ENCODE peak calls at places on chromosomes 6 and 20, in eight cellular contexts. F is fibroblast of mammary gland, K is GM10248, R is right lobe of liver, C is spleen, I is GM12865, H is omental fat pad, M is IMR-90. Y is an unnamed sample.

GRCh38 chr20:17613328-17614175 is 43.7 kb downstream of the DSTN start:
- DNase-seq in F (no peak), K (peak), R (no peak), C (no peak), I (no peak), H (no peak), M (no peak), Y (no peak)

GRCh38 chr20:18527339-18527738 is 19.6 kb downstream of the SEC23B start:
- DNase-seq in F (no peak), K (no peak), R (no peak), C (no peak), I (no peak), H (no peak), M (no peak), Y (no peak)

GRCh38 chr6:35970181-35970580 is 49.3 kb upstream of the SRPK1 start:
- DNase-seq in F (peak), K (no peak), R (peak), C (no peak), I (no peak), H (no peak), M (peak), Y (no peak)

GRCh38 chr6:142886431-142887170 is 58.4 kb downstream of the HIVEP2 start:
- DNase-seq in F (peak), K (peak), R (no peak), C (no peak), I (peak), H (no peak), M (peak), Y (no peak)

GRCh38 chr20:7411075-7411474 is 529.2 kb downstream of the HAO1 start:
- DNase-seq in F (no peak), K (no peak), R (no peak), C (no peak), I (no peak), H (no peak), M (no peak), Y (peak)

GRCh38 chr6:37137201-37137880 is 32.6 kb upstream of the PIM1 start:
- DNase-seq in F (peak), K (peak), R (no peak), C (no peak), I (peak), H (no peak), M (peak), Y (peak)

GRCh38 chr6:107956586-107957164 is 1.3 kb downstream of the SEC63 start:
- DNase-seq in F (peak), K (no peak), R (no peak), C (no peak), I (peak), H (no peak), M (peak), Y (no peak)

GRCh38 chr6:140371360-140371870 is 997.0 kb upstream of the CITED2 start:
- DNase-seq in F (no peak), K (no peak), R (no peak), C (no peak), I (no peak), H (no peak), M (no peak), Y (no peak)

GRCh38 chr6:64428186-64428585 is 792.6 kb downstream of the PHF3 start:
- DNase-seq in F (no peak), K (no peak), R (no peak), C (no peak), I (no peak), H (no peak), M (no peak), Y (no peak)

GRCh38 chr6:10465633-10466499 is 51.0 kb upstream of the TFAP2A start:
- DNase-seq in F (peak), K (peak), R (peak), C (no peak), I (peak), H (no peak), M (peak), Y (peak)

GRCh38 chr20:8787090-8787489 is 281.8 kb upstream of the PLCB4 start:
- DNase-seq in F (no peak), K (no peak), R (no peak), C (no peak), I (no peak), H (no peak), M (no peak), Y (no peak)

GRCh38 chr6:168192195-168192900 is 113.3 kb upstream of the FRMD1 start:
- DNase-seq in F (no peak), K (no peak), R (no peak), C (no peak), I (no peak), H (no peak), M (no peak), Y (no peak)

GRCh38 chr20:53001502-53002301 is 29.5 kb downstream of the TSHZ2 start:
- DNase-seq in F (no peak), K (peak), R (no peak), C (no peak), I (peak), H (no peak), M (peak), Y (no peak)

GRCh38 chr20:37856932-37857660 is 45.8 kb upstream of the VSTM2L start:
- DNase-seq in F (peak), K (no peak), R (no peak), C (no peak), I (peak), H (no peak), M (peak), Y (no peak)

GRCh38 chr6:66361886-66362285 is 654.9 kb upstream of the EYS start:
- DNase-seq in F (no peak), K (no peak), R (no peak), C (no peak), I (no peak), H (no peak), M (no peak), Y (no peak)

GRCh38 chr6:47437592-47437991 is 40.0 kb upstream of the CD2AP start:
- DNase-seq in F (no peak), K (peak), R (no peak), C (no peak), I (peak), H (no peak), M (no peak), Y (no peak)

GRCh38 chr6:165486183-165487137 is 176.6 kb downstream of the PDE10A start:
- DNase-seq in F (no peak), K (no peak), R (no peak), C (no peak), I (peak), H (no peak), M (no peak), Y (no peak)

GRCh38 chr20:34954905-34955231 is 738 bp downstream of the GSS start:
- DNase-seq in F (peak), K (no peak), R (peak), C (no peak), I (no peak), H (no peak), M (peak), Y (peak)

GRCh38 chr20:32537657-32538525 is 47.2 kb downstream of the NOL4L start:
- DNase-seq in F (no peak), K (no peak), R (no peak), C (peak), I (no peak), H (no peak), M (no peak), Y (no peak)

GRCh38 chr6:133609404-133610270 is 279.3 kb upstream of the TCF21 start:
- DNase-seq in F (peak), K (no peak), R (no peak), C (no peak), I (no peak), H (no peak), M (peak), Y (no peak)

GRCh38 chr20:44728835-44729342 is 13.7 kb downstream of the CCN5 start:
- DNase-seq in F (peak), K (no peak), R (peak), C (no peak), I (no peak), H (no peak), M (peak), Y (no peak)

GRCh38 chr20:35232575-35232974 is 6.1 kb downstream of the MMP24 start:
- DNase-seq in F (peak), K (no peak), R (no peak), C (no peak), I (no peak), H (no peak), M (peak), Y (no peak)

GRCh38 chr20:13883425-13883824 is 98.6 kb downstream of the NDUFAF5 start:
- DNase-seq in F (no peak), K (no peak), R (no peak), C (no peak), I (no peak), H (no peak), M (no peak), Y (no peak)

GRCh38 chr6:170039156-170040114 is 251.4 kb downstream of the DLL1 start:
- DNase-seq in F (no peak), K (no peak), R (peak), C (peak), I (no peak), H (no peak), M (no peak), Y (no peak)

GRCh38 chr6:36682328-36683144 is 4.0 kb downstream of the CDKN1A start:
- DNase-seq in F (no peak), K (peak), R (peak), C (peak), I (peak), H (no peak), M (no peak), Y (no peak)

GRCh38 chr20:50313223-50313820 is 122.7 kb downstream of the CEBPB start:
- DNase-seq in F (peak), K (no peak), R (no peak), C (peak), I (no peak), H (no peak), M (peak), Y (no peak)

GRCh38 chr6:35092362-35093117 is 48.6 kb downstream of the TCP11 start:
- DNase-seq in F (peak), K (no peak), R (peak), C (no peak), I (no peak), H (no peak), M (peak), Y (no peak)

GRCh38 chr6:125658759-125659431 is 90.5 kb upstream of the HEY2 start:
- DNase-seq in F (no peak), K (no peak), R (no peak), C (no peak), I (no peak), H (no peak), M (no peak), Y (no peak)

GRCh38 chr20:62161347-62161746 is 17.8 kb downstream of the SS18L1 start:
- DNase-seq in F (peak), K (no peak), R (no peak), C (no peak), I (no peak), H (no peak), M (peak), Y (no peak)

GRCh38 chr20:575230-575629 is 31.6 kb upstream of the CSNK2A1 start:
- DNase-seq in F (no peak), K (no peak), R (no peak), C (no peak), I (no peak), H (no peak), M (no peak), Y (no peak)

GRCh38 chr20:4156411-4156810 is 141.1 kb upstream of the RNF24 start:
- DNase-seq in F (no peak), K (no peak), R (no peak), C (peak), I (no peak), H (no peak), M (no peak), Y (no peak)

DNA sequence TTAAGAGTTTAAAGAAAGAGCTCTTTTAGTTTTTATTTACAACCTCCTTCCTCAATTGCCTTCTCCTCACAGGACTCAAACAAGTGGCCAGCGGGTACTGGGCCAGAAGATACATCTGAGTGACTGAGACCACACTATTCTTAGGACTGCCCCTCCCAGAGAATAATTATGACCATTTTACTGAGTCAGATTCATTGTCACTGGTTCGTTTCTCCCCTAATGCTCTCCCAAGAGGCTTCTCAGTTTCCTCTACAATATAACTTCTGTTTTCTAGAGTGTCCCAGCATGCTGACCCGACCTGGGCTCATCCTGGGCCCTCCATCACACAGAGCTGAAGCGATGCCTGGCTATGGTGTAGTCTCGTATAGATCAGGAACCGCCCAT is 279.9 kb downstream of the CD83 start:
- DNase-seq in F (no peak), K (no peak), R (no peak), C (no peak), I (no peak), H (no peak), M (no peak), Y (no peak)
- TF ChIP-seq CTCF in F (no peak), K (no peak), R (no peak), C (no peak), I (no peak), H (no peak), M (no peak), Y (no peak)

DNA sequence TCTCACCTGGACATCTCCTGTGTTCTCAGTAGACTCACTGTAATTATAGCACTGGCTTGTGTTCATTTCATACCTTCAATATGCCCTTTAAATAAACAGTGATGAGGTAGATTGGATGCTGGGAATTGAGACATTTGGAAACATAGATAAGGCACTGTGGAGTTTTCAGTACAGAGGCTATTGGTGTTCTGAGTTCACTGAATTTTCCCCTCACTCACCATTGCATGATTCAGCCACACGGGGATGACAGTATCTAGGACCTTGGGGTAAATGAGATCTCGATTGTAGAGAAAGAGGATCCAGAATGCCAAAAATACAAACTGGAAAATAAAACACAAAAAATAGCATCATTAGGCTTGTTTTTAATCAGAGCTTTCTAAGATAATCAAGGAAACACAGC is 12.5 kb downstream of the ADTRP start:
- DNase-seq in F (no peak), K (no peak), R (no peak), C (no peak), I (no peak), H (no peak), M (peak), Y (no peak)
- TF ChIP-seq CTCF in F (no peak), K (no peak), R (no peak), C (no peak), I (no peak), H (no peak), M (peak), Y (no peak)

GRCh38 chr6:42197574-42198362 is 3.0 kb upstream of the GUCA1B start:
- DNase-seq in F (peak), K (no peak), R (no peak), C (no peak), I (no peak), H (peak), M (peak), Y (no peak)
- TF ChIP-seq CTCF in F (no peak), K (no peak), R (no peak), C (no peak), I (no peak), H (no peak), M (peak), Y (no peak)

GRCh38 chr20:48404598-48404997 is 423.2 kb downstream of the PREX1 start:
- DNase-seq in F (no peak), K (peak), R (no peak), C (no peak), I (peak), H (no peak), M (no peak), Y (no peak)
- TF ChIP-seq CTCF in F (no peak), K (no peak), R (no peak), C (no peak), I (peak), H (no peak), M (no peak), Y (peak)

DNA sequence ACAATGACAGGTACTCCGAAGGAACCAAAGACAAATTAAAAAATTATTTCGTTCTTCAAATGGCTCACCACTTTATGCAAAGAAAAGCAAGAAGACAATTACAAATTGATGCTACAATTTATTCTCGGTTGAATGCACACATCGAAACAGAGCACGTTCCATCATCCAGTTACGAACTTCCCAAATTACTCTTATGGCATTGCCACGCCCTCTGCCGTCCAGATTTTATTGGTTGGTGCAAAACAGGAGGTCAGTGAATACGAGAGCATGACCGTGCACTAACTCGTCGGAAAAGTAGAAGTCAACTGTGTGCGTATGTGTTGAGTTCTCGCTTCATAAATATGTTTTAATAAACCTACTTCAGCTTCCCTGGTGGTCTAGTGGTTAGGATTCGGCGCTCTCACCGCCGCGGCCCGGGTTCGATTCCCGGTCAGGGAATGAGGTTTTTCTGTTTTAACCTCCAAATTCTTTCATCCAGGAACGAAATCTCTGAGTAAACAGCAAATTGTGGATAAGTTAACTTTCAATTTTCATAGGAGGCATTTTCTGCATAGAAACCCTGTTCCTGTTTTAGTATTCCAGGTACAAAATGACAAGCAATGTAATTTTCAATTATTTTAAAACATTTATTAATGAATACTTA is 23.2 kb downstream of the ZNF311 start:
- DNase-seq in F (peak), K (peak), R (peak), C (peak), I (peak), H (peak), M (peak), Y (peak)
- TF ChIP-seq CTCF in F (no peak), K (no peak), R (no peak), C (peak), I (no peak), H (no peak), M (no peak), Y (no peak)

Y was measured in endothelial cell.